ENCODE peak calls at places on chromosome X, in six cellular contexts. G is stimulated activated CD4-positive, alpha-beta T cell treated with anti-CD3 and anti-CD28 coated beads, Interleukin-2, amount 100 ng/mL, for 24 hours; A is nucleus accumbens; E is lower lobe of right lung; O is NT2/D1; Z is suprapubic skin. S is an unnamed sample.

GRCh38 chrX:155094468-155095061 is 23.3 kb downstream of the BRCC3 start:
- DNase-seq in Z (no peak), O (no peak), G (peak), A (no peak), E (no peak), S (no peak)

GRCh38 chrX:153564047-153564606 is 34.8 kb downstream of the CCNQ start:
- DNase-seq in Z (no peak), G (no peak), A (no peak), O (no peak), E (no peak), S (no peak)

GRCh38 chrX:134246282-134246681 is 9.3 kb downstream of the CCDC160 start:
- DNase-seq in G (no peak), O (no peak), A (no peak), Z (no peak), E (no peak), S (no peak)

GRCh38 chrX:3175659-3176438 is 134.6 kb downstream of the ARSF start:
- DNase-seq in Z (no peak), O (no peak), G (no peak), A (no peak), E (no peak), S (no peak)

GRCh38 chrX:2430265-2430825 is 70.4 kb downstream of the DHRSX start:
- DNase-seq in E (peak), A (no peak), G (no peak), Z (no peak), O (no peak), S (no peak)

GRCh38 chrX:140733766-140734342 is 24.3 kb downstream of the LINC00632 start:
- DNase-seq in A (no peak), G (no peak), Z (no peak), E (no peak), O (no peak), S (no peak)

GRCh38 chrX:131405497-131405896 is 116.4 kb upstream of the IGSF1 start:
- DNase-seq in A (no peak), O (no peak), G (no peak), E (no peak), Z (no peak), S (no peak)

GRCh38 chrX:17944833-17945497 is 83.9 kb upstream of the RAI2 start:
- DNase-seq in Z (no peak), G (no peak), A (no peak), O (no peak), E (no peak), S (no peak)

GRCh38 chrX:367866-368265 is 18.8 kb downstream of the PPP2R3B start:
- DNase-seq in E (no peak), O (no peak), Z (no peak), G (no peak), A (no peak), S (no peak)

GRCh38 chrX:120305531-120306145 is 5.6 kb downstream of the TMEM255A start:
- DNase-seq in O (no peak), Z (no peak), A (no peak), E (no peak), G (no peak), S (no peak)

GRCh38 chrX:23953908-23954269 is 46.1 kb downstream of the CXorf58 start:
- DNase-seq in A (no peak), E (no peak), O (no peak), Z (no peak), G (no peak), S (no peak)

S was measured in RWPE2.